ENCODE peak calls at places on chromosomes 1 and 21, in five cellular contexts. A is progenitor cell of endocrine pancreas, I is IMR-90, H is fibroblast of the conjunctiva, K is NCI-H460. J is an unnamed sample.

GRCh38 chr1:223820976-223821375 is 24.8 kb downstream of the TP53BP2 start:
- DNase-seq in H (no peak), I (no peak), A (no peak), K (no peak), J (no peak)

GRCh38 chr1:32094721-32095521 is 12.9 kb upstream of the KPNA6 start:
- DNase-seq in A (no peak), K (no peak), I (no peak), H (no peak), J (no peak)

GRCh38 chr1:12617511-12617900 is 504 bp downstream of the DHRS3 start:
- DNase-seq in H (no peak), I (no peak), A (no peak), K (no peak), J (no peak)

GRCh38 chr21:46006547-46007497 is 25.3 kb downstream of the COL6A1 start:
- DNase-seq in K (no peak), H (no peak), I (no peak), A (no peak), J (no peak)

GRCh38 chr1:10265936-10266335 is 55.6 kb downstream of the KIF1B start:
- DNase-seq in K (no peak), H (no peak), I (no peak), A (no peak), J (no peak)

GRCh38 chr1:225534135-225534534 is 106.3 kb upstream of the LBR start:
- DNase-seq in I (no peak), A (no peak), K (no peak), H (no peak), J (no peak)

GRCh38 chr1:68379085-68379478 is 70.7 kb downstream of the RPE65 start:
- DNase-seq in I (no peak), K (no peak), H (no peak), A (no peak), J (no peak)

GRCh38 chr1:15956150-15956549 is 19.8 kb downstream of the ZBTB17 start:
- DNase-seq in A (no peak), K (no peak), I (peak), H (no peak), J (no peak)

GRCh38 chr21:25456672-25457071 is 150.6 kb downstream of the MRPL39 start:
- DNase-seq in I (peak), K (no peak), A (no peak), H (no peak), J (no peak)

GRCh38 chr1:221637641-221638041 is 104.2 kb downstream of the DUSP10 start:
- DNase-seq in H (peak), I (peak), K (no peak), A (no peak), J (no peak)

GRCh38 chr1:228400237-228400651 is 6.4 kb downstream of the TRIM11 start:
- DNase-seq in K (no peak), H (no peak), A (no peak), I (no peak), J (no peak)

GRCh38 chr1:6700853-6701436 is 671 bp downstream of the DNAJC11 start:
- DNase-seq in H (no peak), I (no peak), K (no peak), A (no peak), J (no peak)

GRCh38 chr1:11731719-11732283 is 4.1 kb upstream of the AGTRAP start:
- DNase-seq in A (no peak), I (peak), K (no peak), H (peak), J (peak)

GRCh38 chr1:15355968-15356621 is 53.6 kb upstream of the EFHD2 start:
- DNase-seq in A (no peak), K (peak), I (peak), H (no peak), J (no peak)

GRCh38 chr1:18949689-18950414 is 6.6 kb downstream of the IFFO2 start:
- DNase-seq in I (peak), K (no peak), A (no peak), H (no peak), J (no peak)

GRCh38 chr1:243946946-243947345 is 96.9 kb upstream of the AKT3 start:
- DNase-seq in K (no peak), I (no peak), H (peak), A (no peak), J (no peak)

GRCh38 chr1:116329524-116330341 is 43.3 kb upstream of the ATP1A1 start:
- DNase-seq in K (no peak), I (no peak), H (no peak), A (no peak), J (no peak)

GRCh38 chr1:57678138-57678537 is 254.3 kb upstream of the DAB1 start:
- DNase-seq in I (no peak), A (no peak), H (no peak), K (no peak), J (no peak)

GRCh38 chr1:3530086-3530930 is 75.8 kb downstream of the ARHGEF16 start:
- DNase-seq in A (peak), H (no peak), K (no peak), I (no peak), J (no peak)

GRCh38 chr1:67239738-67240137 is 67.9 kb upstream of the IL12RB2 start:
- DNase-seq in I (no peak), A (no peak), K (no peak), H (no peak), J (no peak)

GRCh38 chr1:24929091-24929875 is 793 bp downstream of the RUNX3 start:
- DNase-seq in A (no peak), I (no peak), H (no peak), K (no peak), J (no peak)

GRCh38 chr1:82837261-82837660 is 1036.5 kb downstream of the ADGRL2 start:
- DNase-seq in K (no peak), A (no peak), H (no peak), I (no peak), J (no peak)

GRCh38 chr1:201077736-201078135 is 34.5 kb downstream of the CACNA1S start:
- DNase-seq in H (no peak), I (no peak), K (no peak), A (no peak), J (no peak)

GRCh38 chr1:201080135-201080534 is 32.1 kb downstream of the CACNA1S start:
- DNase-seq in A (no peak), K (no peak), H (no peak), I (no peak), J (no peak)

GRCh38 chr1:5688479-5689077 is 303.6 kb downstream of the NPHP4 start:
- DNase-seq in I (no peak), A (no peak), K (no peak), H (no peak), J (no peak)

GRCh38 chr1:28096210-28097099 is 8.0 kb upstream of the EYA3 start:
- DNase-seq in I (no peak), H (no peak), A (no peak), K (no peak), J (no peak)

GRCh38 chr1:47998396-47998990 is 1.3 kb upstream of the TRABD2B start:
- DNase-seq in K (no peak), H (no peak), I (no peak), A (no peak), J (no peak)

GRCh38 chr1:203130358-203130992 is 2.9 kb downstream of the ADORA1 start:
- DNase-seq in K (no peak), H (no peak), I (no peak), A (no peak), J (no peak)

GRCh38 chr1:23559985-23560755 is 869 bp upstream of the ID3 start:
- DNase-seq in I (peak), K (no peak), H (no peak), A (no peak), J (no peak)

GRCh38 chr1:25104932-25105561 is 127.3 kb downstream of the SYF2 start:
- DNase-seq in K (no peak), H (no peak), I (no peak), A (no peak), J (no peak)

GRCh38 chr1:66930823-66931174 is 6.0 kb downstream of the MIER1 start:
- DNase-seq in A (no peak), I (no peak), H (no peak), K (no peak), J (no peak)

GRCh38 chr21:34807881-34808568 is 139.2 kb downstream of the CLIC6 start:
- DNase-seq in K (peak), I (peak), A (no peak), H (peak), J (peak)

GRCh38 chr1:26533951-26534514 is 4.5 kb downstream of the RPS6KA1 start:
- DNase-seq in A (no peak), H (no peak), K (no peak), I (no peak), J (no peak)

GRCh38 chr1:226066415-226067077 is 4.0 kb downstream of the H3-3A start:
- DNase-seq in H (no peak), K (no peak), A (no peak), I (peak), J (no peak)

GRCh38 chr1:208820600-208821232 is 576.5 kb upstream of the PLXNA2 start:
- DNase-seq in A (no peak), H (no peak), I (no peak), K (no peak), J (no peak)

GRCh38 chr1:1068374-1069060 is 5.6 kb downstream of the RNF223 start:
- DNase-seq in A (peak), H (no peak), I (no peak), K (no peak), J (no peak)

GRCh38 chr1:35573198-35573775 is at the start of gene TFAP2E:
- DNase-seq in I (no peak), K (peak), H (no peak), A (no peak), J (no peak)

GRCh38 chr1:246724725-246725095 is 501 bp downstream of the SCCPDH start:
- DNase-seq in H (no peak), I (peak), A (no peak), K (peak), J (no peak)

GRCh38 chr1:151156515-151156819 is at the start of gene TNFAIP8L2:
- DNase-seq in K (no peak), A (no peak), I (no peak), H (no peak), J (no peak)